ENCODE peak calls at places on chromosomes 2 and 18, in seven cellular contexts. W, I, F, B, O, J and X are unnamed samples.

GRCh38 chr2:61282104-61282590 is 120.2 kb downstream of the C2orf74 start:
- DNase-seq in W (no peak), I (no peak), F (no peak), B (no peak), O (no peak), J (no peak), X (no peak)

GRCh38 chr18:48754993-48755473 is 195.7 kb downstream of the SMAD7 start:
- DNase-seq in W (no peak), I (no peak), F (no peak), B (no peak), O (peak), J (no peak), X (peak)

GRCh38 chr2:159907914-159908313 is 109.9 kb upstream of the CD302 start:
- DNase-seq in W (no peak), I (no peak), F (no peak), B (no peak), O (no peak), J (no peak), X (no peak)

GRCh38 chr2:233011268-233012190 is 1.5 kb downstream of the NGEF start:
- DNase-seq in W (no peak), I (no peak), F (no peak), B (no peak), O (no peak), J (no peak), X (no peak)

GRCh38 chr2:30030361-30030760 is 109.0 kb upstream of the ALK start:
- DNase-seq in W (no peak), I (no peak), F (no peak), B (no peak), O (no peak), J (no peak), X (no peak)

GRCh38 chr18:48680871-48681270 is 142.0 kb downstream of the CTIF start:
- DNase-seq in W (no peak), I (no peak), F (no peak), B (no peak), O (no peak), J (no peak), X (no peak)

GRCh38 chr2:239942090-239942489 is 83.1 kb downstream of the NDUFA10 start:
- DNase-seq in W (no peak), I (no peak), F (no peak), B (no peak), O (no peak), J (no peak), X (no peak)

GRCh38 chr2:128324897-128325410 is 6.3 kb upstream of the HS6ST1 start:
- DNase-seq in W (no peak), I (no peak), F (no peak), B (no peak), O (no peak), J (no peak), X (no peak)

GRCh38 chr2:28364611-28365010 is 28.0 kb upstream of the FOSL2 start:
- DNase-seq in W (no peak), I (no peak), F (peak), B (peak), O (no peak), J (peak), X (no peak)

GRCh38 chr2:11997142-11997541 is 250.7 kb downstream of the LPIN1 start:
- DNase-seq in W (no peak), I (no peak), F (no peak), B (no peak), O (no peak), J (no peak), X (no peak)

GRCh38 chr2:170002096-170002495 is 174.8 kb downstream of the UBR3 start:
- DNase-seq in W (no peak), I (no peak), F (no peak), B (no peak), O (no peak), J (no peak), X (no peak)

GRCh38 chr2:170006592-170007327 is 171.2 kb upstream of the MYO3B start:
- DNase-seq in W (peak), I (no peak), F (peak), B (no peak), O (no peak), J (peak), X (no peak)

GRCh38 chr2:170009209-170009608 is 168.7 kb upstream of the MYO3B start:
- DNase-seq in W (no peak), I (no peak), F (no peak), B (no peak), O (no peak), J (no peak), X (no peak)

GRCh38 chr2:170005702-170006101 is 172.2 kb upstream of the MYO3B start:
- DNase-seq in W (no peak), I (no peak), F (no peak), B (no peak), O (no peak), J (no peak), X (no peak)
- TF ChIP-seq CTCF in W (no peak), I (no peak), F (no peak), B (no peak), O (no peak), J (no peak), X (no peak)

GRCh38 chr2:54858021-54858681 is 134.7 kb downstream of the EML6 start:
- DNase-seq in W (peak), I (no peak), F (peak), B (peak), O (no peak), J (peak), X (no peak)

GRCh38 chr2:54862742-54863141 is 139.3 kb downstream of the EML6 start:
- DNase-seq in W (no peak), I (no peak), F (no peak), B (no peak), O (no peak), J (no peak), X (no peak)

GRCh38 chr2:54859997-54860701 is 136.7 kb downstream of the EML6 start:
- DNase-seq in W (peak), I (no peak), F (peak), B (peak), O (no peak), J (peak), X (no peak)

GRCh38 chr2:54862229-54862628 is 138.8 kb downstream of the EML6 start:
- DNase-seq in W (no peak), I (no peak), F (no peak), B (no peak), O (no peak), J (no peak), X (no peak)

DNA sequence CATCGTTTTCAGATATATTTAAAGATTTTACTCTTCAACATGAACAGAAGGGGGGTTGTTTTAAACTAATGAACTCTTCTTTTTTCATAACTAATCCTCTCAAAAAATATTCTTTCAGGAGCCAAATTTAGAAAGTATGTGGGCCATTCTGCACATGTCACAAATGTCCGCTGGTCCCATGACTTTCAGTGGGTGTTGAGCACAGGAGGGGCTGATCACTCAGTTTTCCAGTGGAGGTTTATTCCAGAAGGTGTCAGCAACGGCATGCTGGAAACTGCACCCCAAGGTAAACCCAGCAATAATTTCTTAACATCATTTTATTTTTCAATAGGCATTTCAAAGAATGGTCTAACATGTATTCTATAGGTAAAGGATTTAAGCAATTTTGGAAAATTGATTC is 136.0 kb downstream of the EML6 start:
- DNase-seq in W (no peak), I (no peak), F (no peak), B (no peak), O (no peak), J (no peak), X (no peak)
- TF ChIP-seq CTCF in W (no peak), I (no peak), F (no peak), B (no peak), O (no peak), J (no peak), X (no peak)

DNA sequence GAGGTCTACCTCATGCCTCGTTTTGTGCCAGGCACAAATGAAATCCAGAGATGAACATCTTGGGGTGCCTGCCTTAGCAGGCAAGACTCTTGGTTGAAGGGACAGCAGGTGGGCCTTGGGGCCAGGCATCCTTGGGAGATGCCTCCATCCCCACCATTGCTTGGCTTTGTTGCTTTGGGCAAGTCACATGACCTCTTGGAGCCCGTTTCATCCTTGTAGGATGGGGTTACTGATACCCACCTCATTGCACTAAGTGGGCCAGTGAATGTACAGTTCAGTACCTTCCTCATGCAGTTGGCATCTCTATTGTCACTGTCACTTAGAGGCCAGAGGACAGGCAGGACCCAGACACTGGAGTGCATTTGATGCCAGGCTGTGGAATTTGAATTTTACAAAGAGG is 195.5 kb downstream of the LDLRAD4 start:
- DNase-seq in W (no peak), I (no peak), F (no peak), B (no peak), O (no peak), J (no peak), X (no peak)
- TF ChIP-seq CTCF in W (no peak), I (no peak), F (no peak), B (no peak), O (no peak), J (no peak), X (no peak)

DNA sequence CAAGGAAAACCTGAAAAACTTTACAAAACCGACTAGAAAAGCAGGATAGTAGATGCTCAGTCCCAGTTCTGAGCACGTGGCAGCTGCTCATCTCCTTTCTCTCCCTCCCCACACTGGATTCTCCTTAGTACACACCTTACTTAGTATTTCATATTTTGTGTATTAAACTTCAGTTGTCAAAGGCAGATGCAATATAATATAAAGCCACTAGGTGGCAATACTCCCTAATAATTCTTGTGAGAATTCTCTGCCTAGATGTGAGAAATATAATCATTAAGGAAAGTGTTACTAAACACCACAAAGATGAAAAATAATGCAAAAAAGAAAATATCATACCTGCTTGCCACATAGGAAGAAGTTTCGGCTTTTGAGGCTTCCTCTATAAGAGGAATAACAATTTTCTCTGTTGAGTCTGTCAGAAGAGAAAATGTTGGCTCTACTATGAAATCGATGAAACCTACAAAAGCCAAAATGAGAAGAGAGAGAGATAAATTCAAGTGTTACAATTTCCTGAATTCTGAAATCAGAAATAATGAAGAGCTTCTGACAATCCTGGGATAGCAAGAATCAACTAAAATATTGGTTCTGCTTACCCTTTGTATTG is 200.6 kb downstream of the PPP1R1C start:
- DNase-seq in W (peak), I (no peak), F (peak), B (no peak), O (peak), J (peak), X (peak)
- TF ChIP-seq CTCF in W (peak), I (peak), F (peak), B (peak), O (peak), J (peak), X (peak)

DNA sequence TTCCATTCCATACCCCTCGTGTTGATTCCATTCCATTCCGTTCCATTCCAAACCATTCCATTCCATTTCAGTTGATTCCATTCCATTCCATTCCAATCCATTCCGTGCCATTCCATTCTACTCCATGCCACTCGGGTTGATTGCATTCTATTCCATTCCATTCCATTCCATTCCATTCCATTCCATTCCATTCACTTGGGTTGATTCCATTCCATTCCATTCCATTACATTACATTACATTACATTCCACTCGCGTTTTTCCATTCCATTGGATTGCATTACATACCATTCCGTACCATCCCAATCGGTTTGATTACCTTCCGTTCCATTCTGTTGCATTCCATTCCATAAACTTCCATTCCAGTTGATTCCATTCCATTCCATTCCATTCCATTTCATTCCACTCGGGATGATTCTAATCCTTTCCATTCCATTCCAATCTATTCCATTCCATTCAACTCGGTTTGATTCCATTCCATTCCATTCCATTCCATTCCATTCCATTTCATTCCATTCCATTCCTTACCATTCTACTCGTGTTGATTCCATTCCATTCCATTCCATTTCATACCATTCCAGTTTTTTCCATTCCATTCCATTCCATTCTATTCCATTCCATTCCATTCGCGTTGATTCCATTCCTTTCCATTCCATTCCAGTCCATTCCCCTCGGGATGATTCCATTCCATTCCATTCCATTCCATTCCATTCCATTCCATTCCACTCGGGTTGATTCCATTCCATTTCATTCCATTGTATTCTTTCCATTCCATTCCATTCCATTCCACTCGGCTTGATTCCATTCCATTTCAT is 1140.4 kb downstream of the RPIA start:
- DNase-seq in W (no peak), I (no peak), F (no peak), B (no peak), O (no peak), J (peak), X (no peak)
- TF ChIP-seq CTCF in W (peak), I (no peak), F (no peak), B (no peak), O (no peak), J (no peak), X (no peak)

DNA sequence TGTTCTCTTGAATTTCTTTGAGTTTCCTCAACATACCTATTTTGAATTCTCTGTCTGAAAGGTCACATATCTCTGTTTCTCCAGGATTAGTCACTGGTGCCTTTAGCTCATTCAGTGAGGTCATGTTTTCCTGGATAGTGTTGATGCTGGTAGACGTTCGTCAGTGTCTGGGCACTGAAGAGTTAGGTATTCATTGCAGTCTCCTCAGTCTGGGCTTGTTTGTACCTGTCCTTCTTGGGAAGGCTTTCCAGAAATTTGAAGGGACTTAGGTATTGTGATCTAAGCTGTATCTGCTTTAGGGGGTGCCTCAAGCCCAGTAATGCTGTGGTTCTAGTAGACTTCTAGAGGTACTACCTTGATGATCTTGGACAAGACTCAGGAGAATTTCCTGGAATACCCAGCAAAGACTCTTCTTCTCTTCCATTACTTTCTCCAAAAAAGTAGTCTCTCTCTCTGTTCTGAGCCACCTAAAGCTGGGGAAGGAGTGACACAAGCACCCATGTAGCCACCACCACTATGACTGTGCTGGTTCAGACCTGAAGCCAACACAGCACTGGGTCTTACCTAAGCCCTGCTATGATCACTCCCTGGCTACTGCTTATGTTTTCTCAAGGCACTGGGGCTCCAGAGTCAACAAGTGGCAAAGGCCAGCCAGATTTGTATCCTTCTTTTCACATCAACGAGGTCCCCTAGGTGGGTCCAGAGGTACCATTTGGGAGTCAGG is 852.0 kb downstream of the BCL11A start:
- DNase-seq in W (no peak), I (no peak), F (no peak), B (no peak), O (no peak), J (no peak), X (no peak)
- TF ChIP-seq CTCF in W (no peak), I (no peak), F (no peak), B (no peak), O (no peak), J (no peak), X (no peak)

GRCh38 chr2:171347158-171347557 is 86.6 kb downstream of the METTL8 start:
- DNase-seq in W (no peak), I (no peak), F (no peak), B (peak), O (peak), J (peak), X (peak)
- TF ChIP-seq CTCF in W (no peak), I (no peak), F (no peak), B (peak), O (peak), J (peak), X (peak)

GRCh38 chr2:172674034-172674967 is 61.3 kb upstream of the RAPGEF4 start:
- DNase-seq in W (peak), I (peak), F (peak), B (no peak), O (peak), J (no peak), X (peak)
- TF ChIP-seq CTCF in W (peak), I (peak), F (peak), B (peak), O (peak), J (peak), X (peak)

GRCh38 chr2:188332619-188333018 is 40.9 kb downstream of the GULP1 start:
- DNase-seq in W (no peak), I (no peak), F (peak), B (no peak), O (no peak), J (peak), X (no peak)
- TF ChIP-seq CTCF in W (no peak), I (no peak), F (no peak), B (no peak), O (no peak), J (no peak), X (no peak)